ENCODE peak calls at places on chromosomes 3 and 15, in seven cellular contexts. One of them, this sample, is unnamed.

GRCh38 chr3:171851685-171852084 is 8.5 kb downstream of the TMEM212 start:
- DNase-seq in AG04450: no peak
- DNase-seq in astrocyte: peak
- DNase-seq in kidney epithelial cell: no peak
- DNase-seq in upper lobe of left lung: no peak
- DNase-seq in Peyer's patch: no peak
- DNase-seq in heart right ventricle: no peak
- DNase-seq in this sample: no peak

GRCh38 chr3:161913786-161914389 is 417.3 kb downstream of the OTOL1 start:
- DNase-seq in astrocyte: peak
- DNase-seq in AG04450: no peak
- DNase-seq in kidney epithelial cell: peak
- DNase-seq in heart right ventricle: no peak
- DNase-seq in Peyer's patch: no peak
- DNase-seq in upper lobe of left lung: no peak
- DNase-seq in this sample: no peak

GRCh38 chr3:48678566-48679380 is 6.9 kb downstream of the NCKIPSD start:
- DNase-seq in astrocyte: no peak
- DNase-seq in Peyer's patch: no peak
- DNase-seq in heart right ventricle: no peak
- DNase-seq in kidney epithelial cell: no peak
- DNase-seq in AG04450: no peak
- DNase-seq in upper lobe of left lung: no peak
- DNase-seq in this sample: no peak

GRCh38 chr3:124429129-124429815 is 301.0 kb upstream of the UMPS start:
- DNase-seq in Peyer's patch: no peak
- DNase-seq in upper lobe of left lung: no peak
- DNase-seq in kidney epithelial cell: peak
- DNase-seq in heart right ventricle: no peak
- DNase-seq in AG04450: no peak
- DNase-seq in astrocyte: peak
- DNase-seq in this sample: no peak

GRCh38 chr3:38297947-38298711 is 16.0 kb downstream of the SLC22A14 start:
- DNase-seq in Peyer's patch: no peak
- DNase-seq in heart right ventricle: no peak
- DNase-seq in astrocyte: peak
- DNase-seq in kidney epithelial cell: no peak
- DNase-seq in upper lobe of left lung: no peak
- DNase-seq in AG04450: no peak
- DNase-seq in this sample: no peak

GRCh38 chr3:136750922-136751258 is 1.3 kb downstream of the STAG1 start:
- DNase-seq in astrocyte: peak
- DNase-seq in kidney epithelial cell: no peak
- DNase-seq in heart right ventricle: no peak
- DNase-seq in upper lobe of left lung: no peak
- DNase-seq in AG04450: peak
- DNase-seq in Peyer's patch: no peak
- DNase-seq in this sample: no peak

GRCh38 chr3:140927279-140927678 is 14.4 kb upstream of the SLC25A36 start:
- DNase-seq in astrocyte: no peak
- DNase-seq in AG04450: no peak
- DNase-seq in heart right ventricle: no peak
- DNase-seq in upper lobe of left lung: no peak
- DNase-seq in kidney epithelial cell: no peak
- DNase-seq in Peyer's patch: no peak
- DNase-seq in this sample: no peak

GRCh38 chr15:33086500-33087141 is 107.9 kb downstream of the FMN1 start:
- DNase-seq in kidney epithelial cell: no peak
- DNase-seq in upper lobe of left lung: no peak
- DNase-seq in AG04450: no peak
- DNase-seq in Peyer's patch: no peak
- DNase-seq in astrocyte: peak
- DNase-seq in heart right ventricle: no peak
- DNase-seq in this sample: no peak

GRCh38 chr3:157633241-157633640 is 130.0 kb upstream of the VEPH1 start:
- DNase-seq in heart right ventricle: no peak
- DNase-seq in upper lobe of left lung: no peak
- DNase-seq in kidney epithelial cell: no peak
- DNase-seq in Peyer's patch: no peak
- DNase-seq in AG04450: no peak
- DNase-seq in astrocyte: no peak
- DNase-seq in this sample: no peak

GRCh38 chr15:100276519-100276918 is 65.3 kb downstream of the ADAMTS17 start:
- DNase-seq in kidney epithelial cell: no peak
- DNase-seq in astrocyte: no peak
- DNase-seq in heart right ventricle: no peak
- DNase-seq in upper lobe of left lung: no peak
- DNase-seq in Peyer's patch: no peak
- DNase-seq in AG04450: no peak
- DNase-seq in this sample: no peak

GRCh38 chr3:101084404-101084803 is 91.2 kb upstream of the ABI3BP start:
- DNase-seq in Peyer's patch: no peak
- DNase-seq in astrocyte: peak
- DNase-seq in upper lobe of left lung: no peak
- DNase-seq in heart right ventricle: no peak
- DNase-seq in AG04450: no peak
- DNase-seq in kidney epithelial cell: no peak
- DNase-seq in this sample: no peak

GRCh38 chr3:107347717-107348116 is 29.5 kb upstream of the CCDC54 start:
- DNase-seq in upper lobe of left lung: no peak
- DNase-seq in Peyer's patch: no peak
- DNase-seq in AG04450: no peak
- DNase-seq in astrocyte: no peak
- DNase-seq in kidney epithelial cell: no peak
- DNase-seq in heart right ventricle: no peak
- DNase-seq in this sample: no peak

GRCh38 chr15:57541805-57542504 is 49.7 kb upstream of the MYZAP start:
- DNase-seq in heart right ventricle: peak
- DNase-seq in upper lobe of left lung: no peak
- DNase-seq in astrocyte: peak
- DNase-seq in AG04450: peak
- DNase-seq in kidney epithelial cell: no peak
- DNase-seq in Peyer's patch: peak
- DNase-seq in this sample: peak

GRCh38 chr3:81622395-81622794 is 139.1 kb downstream of the GBE1 start:
- DNase-seq in AG04450: no peak
- DNase-seq in heart right ventricle: no peak
- DNase-seq in kidney epithelial cell: no peak
- DNase-seq in Peyer's patch: no peak
- DNase-seq in upper lobe of left lung: no peak
- DNase-seq in astrocyte: peak
- DNase-seq in this sample: no peak

GRCh38 chr15:82183121-82184031 is 79.2 kb downstream of the EFL1 start:
- DNase-seq in heart right ventricle: no peak
- DNase-seq in kidney epithelial cell: no peak
- DNase-seq in upper lobe of left lung: no peak
- DNase-seq in AG04450: peak
- DNase-seq in Peyer's patch: no peak
- DNase-seq in astrocyte: peak
- DNase-seq in this sample: no peak

GRCh38 chr3:63051920-63052319 is 176.7 kb upstream of the CADPS start:
- DNase-seq in Peyer's patch: no peak
- DNase-seq in upper lobe of left lung: no peak
- DNase-seq in kidney epithelial cell: no peak
- DNase-seq in astrocyte: peak
- DNase-seq in heart right ventricle: no peak
- DNase-seq in AG04450: no peak
- DNase-seq in this sample: no peak

GRCh38 chr3:16377847-16378302 is 112.9 kb downstream of the OXNAD1 start:
- DNase-seq in heart right ventricle: no peak
- DNase-seq in kidney epithelial cell: no peak
- DNase-seq in Peyer's patch: no peak
- DNase-seq in upper lobe of left lung: no peak
- DNase-seq in AG04450: no peak
- DNase-seq in astrocyte: no peak
- DNase-seq in this sample: no peak

GRCh38 chr15:101043911-101044624 is 124.9 kb downstream of the LRRK1 start:
- DNase-seq in heart right ventricle: peak
- DNase-seq in AG04450: no peak
- DNase-seq in upper lobe of left lung: no peak
- DNase-seq in astrocyte: no peak
- DNase-seq in kidney epithelial cell: no peak
- DNase-seq in Peyer's patch: peak
- DNase-seq in this sample: no peak

GRCh38 chr3:53269888-53270880 is 14.4 kb upstream of the TKT start:
- DNase-seq in AG04450: peak
- DNase-seq in Peyer's patch: peak
- DNase-seq in astrocyte: peak
- DNase-seq in kidney epithelial cell: peak
- DNase-seq in heart right ventricle: peak
- DNase-seq in upper lobe of left lung: peak
- DNase-seq in this sample: peak

GRCh38 chr15:90184786-90185704 is 16.1 kb upstream of the SEMA4B start:
- DNase-seq in astrocyte: no peak
- DNase-seq in AG04450: no peak
- DNase-seq in heart right ventricle: peak
- DNase-seq in Peyer's patch: peak
- DNase-seq in upper lobe of left lung: peak
- DNase-seq in kidney epithelial cell: no peak
- DNase-seq in this sample: peak

GRCh38 chr3:12484198-12484982 is at the start of gene TSEN2:
- DNase-seq in Peyer's patch: peak
- DNase-seq in AG04450: peak
- DNase-seq in heart right ventricle: peak
- DNase-seq in astrocyte: peak
- DNase-seq in upper lobe of left lung: peak
- DNase-seq in kidney epithelial cell: peak
- DNase-seq in this sample: peak
- TF ChIP-seq CTCF in Peyer's patch: peak
- TF ChIP-seq CTCF in AG04450: peak
- TF ChIP-seq CTCF in heart right ventricle: peak
- TF ChIP-seq CTCF in astrocyte: no peak
- TF ChIP-seq CTCF in upper lobe of left lung: no peak
- TF ChIP-seq CTCF in kidney epithelial cell: peak
- TF ChIP-seq CTCF in this sample: no peak

GRCh38 chr15:84981054-84981710 is 474 bp upstream of the PDE8A start:
- DNase-seq in AG04450: peak
- DNase-seq in upper lobe of left lung: peak
- DNase-seq in kidney epithelial cell: peak
- DNase-seq in heart right ventricle: peak
- DNase-seq in Peyer's patch: peak
- DNase-seq in astrocyte: peak
- DNase-seq in this sample: peak
- TF ChIP-seq CTCF in AG04450: no peak
- TF ChIP-seq CTCF in upper lobe of left lung: peak
- TF ChIP-seq CTCF in kidney epithelial cell: no peak
- TF ChIP-seq CTCF in heart right ventricle: peak
- TF ChIP-seq CTCF in Peyer's patch: peak
- TF ChIP-seq CTCF in astrocyte: no peak
- TF ChIP-seq CTCF in this sample: peak

GRCh38 chr3:173138031-173138430 is 3.0 kb downstream of the SPATA16 start:
- DNase-seq in AG04450: no peak
- DNase-seq in kidney epithelial cell: peak
- DNase-seq in heart right ventricle: no peak
- DNase-seq in astrocyte: peak
- DNase-seq in Peyer's patch: no peak
- DNase-seq in upper lobe of left lung: no peak
- DNase-seq in this sample: no peak
- TF ChIP-seq CTCF in AG04450: no peak
- TF ChIP-seq CTCF in kidney epithelial cell: no peak
- TF ChIP-seq CTCF in heart right ventricle: no peak
- TF ChIP-seq CTCF in astrocyte: no peak
- TF ChIP-seq CTCF in Peyer's patch: no peak
- TF ChIP-seq CTCF in upper lobe of left lung: no peak
- TF ChIP-seq CTCF in this sample: no peak

DNA sequence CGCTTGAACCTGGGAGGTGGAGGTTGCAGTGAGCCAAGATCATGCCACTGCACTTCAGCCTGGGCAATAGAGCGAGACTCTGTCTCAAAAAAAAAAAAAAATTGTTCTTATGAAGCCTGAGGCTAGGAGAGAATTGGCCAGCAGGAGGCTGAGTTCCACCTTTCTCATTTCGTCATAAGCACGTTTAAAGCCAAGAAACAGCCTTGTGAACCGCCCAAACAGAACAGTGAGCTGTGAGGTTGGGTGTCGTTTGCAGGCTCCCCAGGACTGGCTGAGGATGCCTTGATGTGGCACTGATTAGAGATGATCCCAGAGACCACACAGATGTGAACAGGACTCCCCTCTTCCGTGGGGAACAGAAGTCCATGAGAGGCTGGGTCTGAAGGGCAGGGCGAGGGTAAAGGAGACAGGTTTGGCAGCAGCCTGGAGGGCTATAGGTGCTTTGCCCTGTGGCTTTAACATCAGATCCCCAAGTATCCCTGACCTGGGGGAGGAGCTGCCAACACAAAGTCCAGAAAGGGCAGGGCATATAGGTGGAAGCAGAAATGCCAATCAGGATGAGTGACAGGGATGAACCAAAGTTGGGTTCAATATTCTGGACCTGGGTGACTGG is 52.9 kb downstream of the CLEC3B start:
- DNase-seq in kidney epithelial cell: no peak
- DNase-seq in AG04450: no peak
- DNase-seq in Peyer's patch: peak
- DNase-seq in upper lobe of left lung: no peak
- DNase-seq in heart right ventricle: no peak
- DNase-seq in astrocyte: peak
- DNase-seq in this sample: no peak
- TF ChIP-seq CTCF in kidney epithelial cell: no peak
- TF ChIP-seq CTCF in AG04450: peak
- TF ChIP-seq CTCF in Peyer's patch: peak
- TF ChIP-seq CTCF in upper lobe of left lung: no peak
- TF ChIP-seq CTCF in heart right ventricle: no peak
- TF ChIP-seq CTCF in astrocyte: peak
- TF ChIP-seq CTCF in this sample: peak

DNA sequence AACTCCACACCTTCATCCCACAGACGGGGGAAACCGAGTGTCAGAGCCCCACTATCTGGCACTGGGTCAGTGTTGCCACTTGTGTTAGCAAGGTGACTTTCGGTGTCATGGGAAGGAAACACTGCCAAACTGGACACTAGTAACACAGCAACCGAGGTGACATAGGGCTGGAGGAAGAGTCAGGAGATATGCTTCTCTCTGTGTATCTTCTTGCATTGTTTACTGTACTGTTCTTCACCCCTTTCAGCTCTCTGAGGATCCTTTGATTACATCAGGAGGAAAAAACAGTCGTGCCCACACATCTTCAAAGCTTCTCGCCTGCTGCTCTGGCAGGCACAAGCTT is 109.4 kb upstream of the RAD18 start:
- DNase-seq in astrocyte: no peak
- DNase-seq in kidney epithelial cell: no peak
- DNase-seq in AG04450: no peak
- DNase-seq in heart right ventricle: peak
- DNase-seq in Peyer's patch: no peak
- DNase-seq in upper lobe of left lung: no peak
- DNase-seq in this sample: no peak
- TF ChIP-seq CTCF in astrocyte: no peak
- TF ChIP-seq CTCF in kidney epithelial cell: no peak
- TF ChIP-seq CTCF in AG04450: no peak
- TF ChIP-seq CTCF in heart right ventricle: no peak
- TF ChIP-seq CTCF in Peyer's patch: no peak
- TF ChIP-seq CTCF in upper lobe of left lung: no peak
- TF ChIP-seq CTCF in this sample: no peak

DNA sequence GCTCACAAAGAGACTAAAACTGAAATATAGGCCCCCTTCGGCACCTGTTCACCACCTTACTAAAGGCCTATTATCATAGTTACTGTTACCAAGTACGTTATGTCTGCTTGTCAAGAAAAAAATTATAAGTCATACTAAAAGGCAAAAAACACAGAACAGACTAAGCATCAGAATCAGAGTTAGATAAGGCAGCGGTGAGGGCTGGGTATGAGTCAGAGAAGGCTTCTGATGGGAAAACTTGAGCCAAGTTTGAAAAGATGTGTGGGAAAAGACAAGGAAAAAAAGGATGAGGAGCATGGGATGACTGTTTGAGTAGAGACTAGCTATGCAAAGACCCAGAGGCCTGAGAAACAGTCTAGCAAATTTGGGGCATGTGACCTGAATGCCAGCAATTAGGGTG is 387.2 kb upstream of the SGO1 start:
- DNase-seq in Peyer's patch: no peak
- DNase-seq in heart right ventricle: no peak
- DNase-seq in AG04450: no peak
- DNase-seq in astrocyte: peak
- DNase-seq in kidney epithelial cell: no peak
- DNase-seq in upper lobe of left lung: no peak
- DNase-seq in this sample: no peak
- TF ChIP-seq CTCF in Peyer's patch: no peak
- TF ChIP-seq CTCF in heart right ventricle: no peak
- TF ChIP-seq CTCF in AG04450: no peak
- TF ChIP-seq CTCF in astrocyte: no peak
- TF ChIP-seq CTCF in kidney epithelial cell: no peak
- TF ChIP-seq CTCF in upper lobe of left lung: no peak
- TF ChIP-seq CTCF in this sample: no peak